ENCODE peak calls at places on chromosomes 1 and 21, in seven cellular contexts. R, X, V, K, Q, P and G are unnamed samples.

GRCh38 chr1:201376464-201377374 is 761 bp downstream of the TNNT2 start:
- DNase-seq in R (no peak), X (no peak), V (no peak), K (peak; percentile 93), Q (no peak), P (peak; percentile 75), G (no peak)

GRCh38 chr21:41739936-41740335 is 26.9 kb downstream of the RIPK4 start:
- DNase-seq in R (no peak), X (no peak), V (no peak), K (no peak), Q (no peak), P (no peak), G (no peak)

GRCh38 chr1:211959680-211960079 is 75.7 kb downstream of the INTS7 start:
- DNase-seq in R (no peak), X (no peak), V (no peak), K (no peak), Q (no peak), P (no peak), G (no peak)

GRCh38 chr1:247286134-247286670 is 30.3 kb downstream of the VN1R5 start:
- DNase-seq in R (no peak), X (no peak), V (no peak), K (no peak), Q (no peak), P (no peak), G (no peak)

GRCh38 chr1:14969006-14969405 is 184.5 kb upstream of the TMEM51 start:
- DNase-seq in R (no peak), X (no peak), V (no peak), K (no peak), Q (peak; percentile 24), P (no peak), G (no peak)

GRCh38 chr1:214029796-214030195 is 42.0 kb downstream of the PROX1 start:
- DNase-seq in R (no peak), X (no peak), V (no peak), K (no peak), Q (no peak), P (no peak), G (no peak)

GRCh38 chr1:109767596-109768334 is 4.0 kb upstream of the EPS8L3 start:
- DNase-seq in R (no peak), X (no peak), V (no peak), K (no peak), Q (no peak), P (peak; percentile 5), G (no peak)

GRCh38 chr1:87501738-87502137 is 173.1 kb downstream of the LMO4 start:
- DNase-seq in R (no peak), X (no peak), V (no peak), K (no peak), Q (no peak), P (no peak), G (no peak)

GRCh38 chr1:201022824-201023516 is 544 bp downstream of the KIF21B start:
- DNase-seq in R (peak; percentile 33), X (no peak), V (peak; percentile 24), K (no peak), Q (no peak), P (no peak), G (no peak)

GRCh38 chr1:215146252-215146975 is 63.9 kb downstream of the KCNK2 start:
- DNase-seq in R (peak; percentile 22), X (no peak), V (no peak), K (no peak), Q (no peak), P (no peak), G (peak; percentile 5)

GRCh38 chr1:203096566-203096965 is 10.8 kb upstream of the MYOG start:
- DNase-seq in R (no peak), X (no peak), V (no peak), K (no peak), Q (no peak), P (no peak), G (no peak)

GRCh38 chr1:203408485-203409229 is 57.7 kb upstream of the FMOD start:
- DNase-seq in R (no peak), X (no peak), V (no peak), K (no peak), Q (no peak), P (no peak), G (no peak)

GRCh38 chr1:39174400-39175081 is 30.0 kb upstream of the MACF1 start:
- DNase-seq in R (no peak), X (no peak), V (no peak), K (no peak), Q (no peak), P (no peak), G (no peak)